ENCODE peak calls at places on chromosomes 11 and 22, in nine cellular contexts. A is thoracic aorta, M is neuronal stem cell, D is kidney, W is Peyer's patch, S is heart right ventricle, F is tibial nerve, R is left ventricle myocardium inferior, E is colonic mucosa. X is an unnamed sample.

GRCh38 chr11:115081972-115082371 is 403.6 kb downstream of the NXPE2 start:
- DNase-seq in A (no peak), M (no peak), D (no peak), W (no peak), S (no peak), F (no peak), R (no peak), E (no peak), X (no peak)

GRCh38 chr11:120182790-120183491 is 27.9 kb upstream of the OAF start:
- DNase-seq in A (no peak), M (no peak), D (peak; percentile 48), W (no peak), S (peak; percentile 51), F (no peak), R (peak; percentile 53), E (peak; percentile 91), X (no peak)

GRCh38 chr11:107844041-107844440 is 14.5 kb downstream of the SLC35F2 start:
- DNase-seq in A (no peak), M (no peak), D (no peak), W (no peak), S (no peak), F (no peak), R (no peak), E (no peak), X (no peak)

GRCh38 chr22:43734370-43735005 is 77.6 kb downstream of the EFCAB6 start:
- DNase-seq in A (no peak), M (no peak), D (no peak), W (no peak), S (no peak), F (no peak), R (no peak), E (no peak), X (no peak)

GRCh38 chr22:33163815-33164214 is 105.6 kb upstream of the SYN3 start:
- DNase-seq in A (no peak), M (no peak), D (no peak), W (no peak), S (no peak), F (no peak), R (no peak), E (no peak), X (no peak)

GRCh38 chr11:96169250-96169649 is 173.7 kb downstream of the MAML2 start:
- DNase-seq in A (no peak), M (no peak), D (no peak), W (no peak), S (no peak), F (no peak), R (no peak), E (no peak), X (no peak)

GRCh38 chr11:33689089-33689488 is 11.5 kb downstream of the C11orf91 start:
- DNase-seq in A (no peak), M (no peak), D (no peak), W (no peak), S (no peak), F (no peak), R (no peak), E (no peak), X (no peak)

GRCh38 chr11:8251767-8252295 is 11.8 kb downstream of the LMO1 start:
- DNase-seq in A (no peak), M (no peak), D (peak; percentile 14), W (no peak), S (no peak), F (peak; percentile 2), R (no peak), E (no peak), X (no peak)

GRCh38 chr11:115363921-115364320 is 140.3 kb downstream of the CADM1 start:
- DNase-seq in A (no peak), M (no peak), D (no peak), W (no peak), S (no peak), F (no peak), R (no peak), E (no peak), X (no peak)

GRCh38 chr11:129731316-129731715 is 84.3 kb upstream of the TMEM45B start:
- DNase-seq in A (no peak), M (no peak), D (peak; percentile 39), W (no peak), S (no peak), F (no peak), R (no peak), E (no peak), X (no peak)

GRCh38 chr11:85772700-85773099 is 38.2 kb downstream of the SYTL2 start:
- DNase-seq in A (no peak), M (no peak), D (no peak), W (no peak), S (no peak), F (no peak), R (no peak), E (no peak), X (no peak)

GRCh38 chr11:28730336-28730735 is 622.1 kb downstream of the METTL15 start:
- DNase-seq in A (no peak), M (no peak), D (no peak), W (no peak), S (no peak), F (no peak), R (no peak), E (no peak), X (no peak)

DNA sequence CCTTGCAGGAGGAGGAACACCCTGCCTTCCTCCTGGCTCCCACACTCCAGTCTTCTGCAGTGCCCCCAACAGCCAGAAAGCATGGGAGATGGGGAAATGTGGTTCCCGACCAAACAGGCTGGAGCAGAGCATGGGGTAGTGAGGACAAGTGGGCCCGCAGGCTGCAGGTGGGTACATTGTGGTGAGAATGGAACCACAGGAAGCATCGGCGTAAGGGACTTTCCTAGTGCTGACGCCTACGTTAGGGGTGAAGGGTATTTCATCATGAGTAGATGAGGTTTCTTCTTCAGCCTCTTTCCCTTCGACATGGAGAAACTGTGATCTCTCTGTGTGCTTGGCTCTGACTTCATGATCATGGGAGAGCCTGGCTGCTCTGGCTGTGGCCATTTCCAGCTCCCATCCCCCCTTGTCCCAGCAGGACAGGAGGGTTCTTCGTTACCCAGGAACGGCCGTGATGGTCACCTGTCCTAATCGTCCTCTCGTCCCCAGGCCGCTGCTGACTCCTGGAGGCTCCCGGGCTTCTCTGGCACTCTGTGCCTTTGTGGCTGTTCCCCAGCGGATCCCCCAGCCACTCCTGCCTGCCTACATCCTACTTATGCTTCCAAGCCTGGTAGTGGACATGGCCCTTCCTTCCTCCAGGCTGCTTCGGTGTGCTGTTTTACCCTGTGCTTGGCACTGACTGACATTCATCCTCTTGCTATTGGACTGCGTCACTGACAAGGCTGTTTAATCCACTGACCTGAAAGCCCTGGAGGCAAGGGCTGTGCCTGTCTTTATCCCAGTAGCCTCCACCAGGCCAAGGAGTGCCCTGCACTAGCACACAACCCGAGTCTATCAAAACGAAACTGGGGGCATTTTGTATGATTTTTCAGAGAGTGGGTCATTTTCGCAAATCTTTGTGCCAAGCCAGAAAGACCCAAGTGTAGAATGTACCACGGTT is 65.2 kb upstream of the CECR2 start:
- DNase-seq in A (no peak), M (no peak), D (no peak), W (peak; percentile 33), S (no peak), F (no peak), R (no peak), E (no peak), X (no peak)
- H3K27ac ChIP-seq in A (no peak overlapping the region), M (no peak overlapping the region), D (no peak overlapping the region), W (no peak overlapping the region), S (no peak overlapping the region), F (no peak overlapping the region), R (no peak overlapping the region), E (no peak overlapping the region), X (no peak overlapping the region)

GRCh38 chr22:40322818-40323447 is 23.4 kb upstream of the ADSL start:
- DNase-seq in A (no peak), M (no peak), D (no peak), W (no peak), S (no peak), F (no peak), R (no peak), E (no peak), X (no peak)

GRCh38 chr22:40322061-40322460 is 24.2 kb upstream of the ADSL start:
- DNase-seq in A (no peak), M (no peak), D (no peak), W (no peak), S (no peak), F (no peak), R (no peak), E (no peak), X (no peak)

GRCh38 chr22:40323681-40324083 is 22.6 kb upstream of the ADSL start:
- DNase-seq in A (no peak), M (no peak), D (no peak), W (no peak), S (no peak), F (no peak), R (no peak), E (no peak), X (no peak)

GRCh38 chr22:40324468-40325305 is 21.6 kb upstream of the ADSL start:
- DNase-seq in A (no peak), M (no peak), D (no peak), W (peak; percentile 68), S (no peak), F (no peak), R (no peak), E (no peak), X (no peak)

GRCh38 chr22:40320687-40321086 is 25.6 kb upstream of the ADSL start:
- DNase-seq in A (no peak), M (no peak), D (no peak), W (no peak), S (no peak), F (no peak), R (no peak), E (no peak), X (no peak)
- H3K27ac ChIP-seq in A (no peak overlapping the region), M (no peak overlapping the region), D (no peak overlapping the region), W (no peak overlapping the region), S (no peak overlapping the region), F (no peak overlapping the region), R (no peak overlapping the region), E (no peak overlapping the region), X (no peak overlapping the region)

GRCh38 chr11:87028688-87029087 is 9.0 kb upstream of the TMEM135 start:
- DNase-seq in A (no peak), M (no peak), D (no peak), W (no peak), S (no peak), F (no peak), R (no peak), E (no peak), X (no peak)
- H3K27ac ChIP-seq in A (no peak overlapping the region), M (no peak overlapping the region), D (no peak overlapping the region), W (no peak overlapping the region), S (no peak overlapping the region), F (peak overlapping the region; percentile 49), R (no peak overlapping the region), E (no peak overlapping the region), X (no peak overlapping the region)

DNA sequence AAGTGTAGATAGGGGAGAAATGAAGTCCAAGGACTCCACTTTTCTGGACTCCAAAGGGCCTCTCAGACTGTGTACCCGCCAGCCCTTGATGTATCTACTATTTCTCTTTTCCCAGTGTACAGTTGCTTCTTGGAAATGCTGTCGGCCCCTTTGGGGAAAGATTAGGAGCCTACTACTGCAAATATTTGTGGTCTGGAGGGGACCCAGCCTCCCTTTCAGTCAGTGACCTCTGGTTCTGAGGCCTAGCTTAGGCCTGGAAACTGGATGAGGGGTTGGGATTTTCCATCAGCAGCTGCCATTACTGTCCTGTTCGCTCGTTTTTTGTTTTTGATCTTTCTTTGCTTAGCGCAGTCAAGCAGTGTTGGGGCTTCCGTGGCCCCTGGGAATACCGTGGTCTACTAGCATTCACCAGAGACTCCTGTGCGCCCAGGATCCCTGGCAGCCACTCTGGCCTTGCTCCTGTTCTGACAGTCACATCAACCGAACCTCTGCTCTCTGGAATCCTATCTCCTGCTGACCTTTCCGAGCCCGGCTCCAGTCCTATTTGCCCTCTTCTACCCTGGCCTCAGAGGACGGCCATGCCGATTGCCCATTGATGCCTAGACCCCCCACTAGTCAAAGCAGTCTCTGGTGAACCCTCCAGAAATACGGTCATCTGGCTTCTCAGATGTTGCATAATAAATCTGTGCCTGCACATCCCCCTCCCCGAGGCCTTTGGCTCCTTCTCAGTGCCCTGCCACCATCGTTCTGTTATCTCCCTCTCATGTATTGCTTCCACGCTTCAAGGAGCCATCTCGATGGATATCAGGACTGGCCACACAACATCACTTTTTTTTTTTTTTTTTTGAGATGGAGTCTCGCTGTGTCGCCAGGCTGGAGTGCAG is 1.3 kb upstream of the RRP7A start:
- DNase-seq in A (no peak), M (no peak), D (peak; percentile 70), W (no peak), S (no peak), F (no peak), R (no peak), E (no peak), X (no peak)
- H3K27ac ChIP-seq in A (no peak overlapping the region), M (no peak overlapping the region), D (no peak overlapping the region), W (no peak overlapping the region), S (no peak overlapping the region), F (peak overlapping the region; percentile 88), R (no peak overlapping the region), E (no peak overlapping the region), X (no peak overlapping the region)

X was measured in caudate nucleus.